ENCODE peak calls at places on chromosomes 5 and 9, in four cellular contexts. N, F, T and G are unnamed samples.

GRCh38 chr5:34914671-34915138 is 599 bp downstream of the RAD1 start:
- DNase-seq in N (no peak), F (no peak), T (peak; percentile 34), G (peak; percentile 14)

GRCh38 chr9:33719581-33720374 is 75.6 kb upstream of the PRSS3 start:
- DNase-seq in N (peak; percentile 13), T (peak; percentile 11), F (no peak), G (no peak)

GRCh38 chr5:9148242-9148641 is 397.6 kb downstream of the SEMA5A start:
- DNase-seq in T (no peak), N (no peak), F (no peak), G (no peak)

GRCh38 chr5:174843263-174844250 is 119.2 kb downstream of the MSX2 start:
- DNase-seq in T (no peak), F (no peak), N (no peak), G (no peak)

GRCh38 chr5:31982027-31982426 is 192.1 kb downstream of the GOLPH3 start:
- DNase-seq in F (no peak), N (no peak), T (no peak), G (no peak)

GRCh38 chr5:143229896-143230675 is 173.4 kb downstream of the NR3C1 start:
- DNase-seq in T (no peak), F (no peak), N (no peak), G (no peak)

GRCh38 chr5:150522504-150523464 is 14.9 kb downstream of the NDST1 start:
- DNase-seq in F (no peak), N (no peak), T (no peak), G (no peak)

GRCh38 chr5:135242021-135242480 is 157.0 kb downstream of the MACROH2A1 start:
- DNase-seq in N (no peak), T (peak; percentile 92), F (no peak), G (peak; percentile 79)

GRCh38 chr5:137075163-137075970 is 423.8 kb downstream of the SPOCK1 start:
- DNase-seq in T (peak; percentile 70), N (no peak), F (no peak), G (no peak)

GRCh38 chr9:98372077-98372812 is 116.8 kb upstream of the TBC1D2 start:
- DNase-seq in T (no peak), N (no peak), F (no peak), G (no peak)

GRCh38 chr5:138843789-138844461 is 31.2 kb downstream of the LRRTM2 start:
- DNase-seq in N (no peak), T (no peak), F (no peak), G (no peak)

GRCh38 chr5:6248132-6248531 is 130.2 kb downstream of the MED10 start:
- DNase-seq in N (no peak), F (no peak), T (no peak), G (no peak)

GRCh38 chr9:137575725-137576411 is 2.9 kb downstream of the DPH7 start:
- DNase-seq in T (no peak), F (no peak), N (no peak), G (no peak)

GRCh38 chr5:671459-672328 is 21.5 kb downstream of the TPPP start:
- DNase-seq in N (peak; percentile 58), T (peak; percentile 51), F (peak; percentile 62), G (peak; percentile 8)

GRCh38 chr9:100269656-100270055 is 83.1 kb downstream of the TEX10 start:
- DNase-seq in N (no peak), F (no peak), T (no peak), G (no peak)

GRCh38 chr5:91101777-91102379 is 281.2 kb downstream of the ARRDC3 start:
- DNase-seq in T (peak; percentile 85), N (peak; percentile 20), F (no peak), G (no peak)

GRCh38 chr5:36462295-36463021 is 143.9 kb upstream of the SLC1A3 start:
- DNase-seq in F (no peak), T (peak; percentile 63), N (no peak), G (no peak)

GRCh38 chr5:28957450-28957849 is 1919.1 kb upstream of the CDH9 start:
- DNase-seq in F (no peak), T (no peak), N (no peak), G (no peak)

GRCh38 chr9:129338701-129339445 is 160.8 kb upstream of the IER5L start:
- DNase-seq in F (no peak), N (no peak), T (no peak), G (no peak)

GRCh38 chr5:39500656-39501295 is 76.0 kb upstream of the DAB2 start:
- DNase-seq in F (no peak), N (no peak), T (peak; percentile 25), G (no peak)

GRCh38 chr5:108620516-108620915 is 127.2 kb upstream of the FER start:
- DNase-seq in N (no peak), T (no peak), F (no peak), G (no peak)

GRCh38 chr5:80466669-80467485 is 21.0 kb upstream of the FAM151B start:
- DNase-seq in N (no peak), F (no peak), T (no peak), G (no peak)

GRCh38 chr5:89128930-89129625 is 246.1 kb upstream of the MEF2C start:
- DNase-seq in N (no peak), F (no peak), T (no peak), G (no peak)

GRCh38 chr9:134670851-134671281 is 29.3 kb downstream of the COL5A1 start:
- DNase-seq in N (no peak), F (no peak), T (no peak), G (no peak)

GRCh38 chr9:112586600-112587155 is 100.1 kb downstream of the KIAA1958 start:
- DNase-seq in N (no peak), T (no peak), F (no peak), G (no peak)

GRCh38 chr9:71145179-71145578 is 23.8 kb upstream of the TRPM3 start:
- DNase-seq in N (no peak), T (no peak), F (no peak), G (no peak)

GRCh38 chr5:116574682-116575634 is at the start of gene SEMA6A:
- DNase-seq in T (peak; percentile 78), F (peak; percentile 20), N (peak; percentile 35), G (no peak)

GRCh38 chr5:176474476-176474875 is 26.3 kb downstream of the FAF2 start:
- DNase-seq in N (no peak), T (no peak), F (no peak), G (no peak)

GRCh38 chr9:79020266-79020665 is 551.5 kb upstream of the TLE4 start:
- DNase-seq in N (no peak), T (no peak), F (peak; percentile 87), G (no peak)

GRCh38 chr9:75903785-75904360 is 13.4 kb downstream of the PCSK5 start:
- DNase-seq in N (no peak), F (no peak), T (peak; percentile 71), G (no peak)

GRCh38 chr5:120413706-120414105 is 50.4 kb upstream of the PRR16 start:
- DNase-seq in N (no peak), T (peak; percentile 81), F (no peak), G (no peak)

GRCh38 chr5:154209591-154210081 is 19.1 kb downstream of the GALNT10 start:
- DNase-seq in F (no peak), T (no peak), N (no peak), G (no peak)

GRCh38 chr5:157384971-157385709 is 74.9 kb upstream of the NIPAL4 start:
- DNase-seq in F (no peak), T (peak; percentile 97), N (no peak), G (peak; percentile 88)

GRCh38 chr9:136511670-136512592 is 29.1 kb upstream of the SEC16A start:
- DNase-seq in F (no peak), N (no peak), T (no peak), G (no peak)

GRCh38 chr9:127781821-127782220 is 3.4 kb upstream of the SH2D3C start:
- DNase-seq in F (no peak), N (no peak), T (no peak), G (no peak)